ENCODE peak calls at places on chromosomes 11 and 22, in six cellular contexts. J, D, C, P, N and W are unnamed samples.

GRCh38 chr11:78015878-78016277 is 7.2 kb downstream of the KCTD14 start:
- DNase-seq in P (no peak), C (no peak), N (no peak), J (no peak), D (no peak), W (no peak)

GRCh38 chr11:102196351-102196750 is 86.1 kb downstream of the YAP1 start:
- DNase-seq in P (no peak), N (no peak), D (no peak), J (no peak), C (no peak), W (no peak)

GRCh38 chr22:30001459-30001858 is 78.8 kb upstream of the HORMAD2 start:
- DNase-seq in N (no peak), J (no peak), C (no peak), P (no peak), D (no peak), W (no peak)

GRCh38 chr22:37309221-37310074 is 27.1 kb downstream of the CYTH4 start:
- DNase-seq in D (peak; percentile 80), J (no peak), C (peak; percentile 29), P (peak; percentile 67), N (no peak), W (no peak)

GRCh38 chr11:112478806-112479205 is 218.1 kb upstream of the PLET1 start:
- DNase-seq in D (no peak), C (no peak), P (no peak), J (no peak), N (no peak), W (no peak)

GRCh38 chr22:20987375-20987774 is 5.3 kb downstream of the LZTR1 start:
- DNase-seq in C (no peak), J (no peak), N (no peak), D (no peak), P (no peak), W (no peak)

GRCh38 chr11:68480193-68480592 is 19.6 kb downstream of the PPP6R3 start:
- DNase-seq in J (no peak), C (no peak), D (no peak), N (no peak), P (no peak), W (no peak)

GRCh38 chr22:48422900-48423480 is 1404.7 kb downstream of the BRD1 start:
- DNase-seq in C (no peak), J (no peak), D (peak; percentile 21), N (no peak), P (no peak), W (no peak)

GRCh38 chr11:94623120-94623735 is 56.1 kb downstream of the PIWIL4 start:
- DNase-seq in J (peak; percentile 77), D (peak; percentile 55), N (no peak), P (no peak), C (peak; percentile 92), W (peak; percentile 90)

GRCh38 chr22:44207173-44207980 is 26.7 kb downstream of the PARVG start:
- DNase-seq in C (no peak), N (peak; percentile 53), J (no peak), P (no peak), D (no peak), W (no peak)

GRCh38 chr11:92329644-92330043 is 105.0 kb downstream of the FAT3 start:
- DNase-seq in P (no peak), J (no peak), D (no peak), C (peak; percentile 42), N (no peak), W (peak; percentile 81)

GRCh38 chr11:76626921-76627391 is 43.6 kb downstream of the LRRC32 start:
- DNase-seq in N (peak; percentile 52), C (peak; percentile 38), D (peak; percentile 80), J (no peak), P (no peak), W (peak; percentile 41)

GRCh38 chr11:64654958-64655541 is 64.0 kb downstream of the SLC22A12 start:
- DNase-seq in P (no peak), D (no peak), C (no peak), J (no peak), N (no peak), W (no peak)

GRCh38 chr11:64650923-64651523 is 60.0 kb downstream of the SLC22A12 start:
- DNase-seq in D (no peak), P (no peak), N (no peak), J (no peak), C (peak; percentile 64), W (peak; percentile 18)

GRCh38 chr11:64653388-64653973 is 62.5 kb downstream of the SLC22A12 start:
- DNase-seq in D (no peak), P (no peak), N (no peak), J (no peak), C (no peak), W (no peak)

GRCh38 chr11:64654439-64654838 is 63.4 kb downstream of the SLC22A12 start:
- DNase-seq in C (no peak), N (no peak), J (no peak), P (no peak), D (no peak), W (no peak)

DNA sequence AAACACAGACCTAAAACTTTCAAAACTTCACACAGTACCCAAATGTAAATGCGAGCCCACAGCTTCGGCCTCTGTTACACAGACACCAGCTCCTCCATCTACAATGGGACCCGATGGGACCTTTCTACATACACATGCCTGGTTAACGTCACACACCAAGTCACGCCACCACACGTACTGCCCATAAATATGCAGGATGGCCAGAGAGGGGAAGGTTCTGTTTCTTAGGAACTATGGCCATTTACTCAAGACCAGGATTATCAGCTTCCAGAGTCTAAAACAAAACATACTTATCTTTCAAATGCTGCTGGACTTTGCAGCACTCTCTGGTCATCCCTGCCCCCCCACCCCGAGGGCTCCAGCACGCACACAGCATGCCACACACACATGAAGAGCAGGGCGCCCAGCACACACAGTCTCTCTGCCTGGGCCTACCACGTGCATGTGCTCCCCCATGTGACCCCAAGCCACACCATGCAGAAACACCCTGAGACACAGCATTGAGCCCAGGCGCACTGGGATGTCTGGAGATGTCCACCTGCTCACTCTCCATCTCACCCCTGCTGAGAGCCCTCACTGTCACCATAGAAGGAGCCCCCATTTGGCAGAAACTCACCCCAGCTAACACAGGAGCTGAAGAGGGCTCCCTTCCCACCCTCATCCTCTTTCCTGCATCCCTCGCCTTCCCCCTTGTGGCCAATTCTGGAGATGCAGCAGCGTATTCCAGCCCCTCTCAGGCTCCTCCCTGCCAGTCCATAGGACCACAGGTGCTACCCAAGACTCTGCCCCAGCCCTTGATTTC is 61.8 kb downstream of the SLC22A12 start:
- DNase-seq in D (peak; percentile 87), P (peak; percentile 82), C (peak; percentile 81), J (peak; percentile 80), N (peak; percentile 91), W (peak; percentile 66)
- TF ChIP-seq CTCF in D (peak; percentile 79), P (peak; percentile 84), C (peak; percentile 96), J (peak; percentile 93), N (peak; percentile 97), W (peak; percentile 93)

GRCh38 chr11:65431452-65432132 is 9.0 kb downstream of the NEAT1 start:
- DNase-seq in N (no peak), P (no peak), D (peak; percentile 76), C (peak; percentile 75), J (no peak), W (peak; percentile 67)
- H3K4me3 ChIP-seq in N (peak overlapping the region; percentile 76), P (no peak overlapping the region), D (no peak overlapping the region), C (peak overlapping the region; percentile 77), J (peak overlapping the region; percentile 91), W (peak overlapping the region; percentile 91)

GRCh38 chr11:87194985-87195820 is 157.5 kb downstream of the TMEM135 start:
- DNase-seq in P (no peak), J (no peak), N (no peak), C (no peak), D (no peak), W (no peak)
- TF ChIP-seq CTCF in P (no peak), J (no peak), N (no peak), C (no peak), D (no peak), W (no peak)

DNA sequence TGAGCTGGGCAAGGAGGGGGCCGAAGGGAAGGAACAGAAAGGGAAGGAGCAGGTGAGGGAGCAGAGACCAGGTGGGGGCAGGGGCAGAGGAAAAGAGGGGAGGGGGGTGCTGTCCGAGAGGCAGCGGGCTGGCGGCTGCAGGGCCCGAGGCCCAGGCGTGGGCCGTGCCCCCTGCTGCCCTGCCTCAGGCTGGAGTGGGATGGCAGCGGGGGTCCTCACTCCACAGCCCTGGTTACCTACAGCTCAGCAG is 2.3 kb downstream of the IGF2 start:
- DNase-seq in N (no peak), J (no peak), D (no peak), P (no peak), C (no peak), W (no peak)
- H3K4me3 ChIP-seq in N (peak overlapping the region; percentile 9), J (peak overlapping the region; percentile 61), D (no peak overlapping the region), P (peak overlapping the region; percentile 40), C (peak overlapping the region; percentile 55), W (peak overlapping the region; percentile 67)

DNA sequence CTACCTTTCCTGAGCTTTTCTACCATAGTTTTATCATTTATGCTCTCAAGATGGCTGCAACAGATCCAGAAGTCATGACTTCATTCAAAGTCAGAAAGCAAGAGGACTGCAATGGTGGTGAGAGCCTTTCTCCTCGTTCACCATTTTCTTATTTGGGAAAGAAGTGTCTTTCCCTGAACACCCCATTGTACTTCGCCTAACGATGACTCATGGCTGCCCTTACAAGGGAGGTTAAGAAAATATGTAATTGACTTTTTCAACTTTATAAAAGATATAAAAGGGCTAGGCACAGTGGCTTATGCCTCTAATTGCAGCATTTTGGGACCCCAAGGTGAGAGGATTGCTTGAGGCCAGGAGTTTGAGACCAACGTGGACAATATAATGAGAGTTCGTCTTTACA is 541.7 kb downstream of the METTL15 start:
- DNase-seq in J (no peak), N (no peak), D (no peak), P (no peak), C (no peak), W (no peak)
- TF ChIP-seq CTCF in J (no peak), N (no peak), D (no peak), P (no peak), C (no peak), W (no peak)

GRCh38 chr22:42766860-42767259 is 46.2 kb upstream of the A4GALT start:
- DNase-seq in D (no peak), N (no peak), P (no peak), C (no peak), J (peak; percentile 58), W (no peak)
- H3K4me3 ChIP-seq in D (no peak overlapping the region), N (no peak overlapping the region), P (no peak overlapping the region), C (no peak overlapping the region), J (no peak overlapping the region), W (no peak overlapping the region)

DNA sequence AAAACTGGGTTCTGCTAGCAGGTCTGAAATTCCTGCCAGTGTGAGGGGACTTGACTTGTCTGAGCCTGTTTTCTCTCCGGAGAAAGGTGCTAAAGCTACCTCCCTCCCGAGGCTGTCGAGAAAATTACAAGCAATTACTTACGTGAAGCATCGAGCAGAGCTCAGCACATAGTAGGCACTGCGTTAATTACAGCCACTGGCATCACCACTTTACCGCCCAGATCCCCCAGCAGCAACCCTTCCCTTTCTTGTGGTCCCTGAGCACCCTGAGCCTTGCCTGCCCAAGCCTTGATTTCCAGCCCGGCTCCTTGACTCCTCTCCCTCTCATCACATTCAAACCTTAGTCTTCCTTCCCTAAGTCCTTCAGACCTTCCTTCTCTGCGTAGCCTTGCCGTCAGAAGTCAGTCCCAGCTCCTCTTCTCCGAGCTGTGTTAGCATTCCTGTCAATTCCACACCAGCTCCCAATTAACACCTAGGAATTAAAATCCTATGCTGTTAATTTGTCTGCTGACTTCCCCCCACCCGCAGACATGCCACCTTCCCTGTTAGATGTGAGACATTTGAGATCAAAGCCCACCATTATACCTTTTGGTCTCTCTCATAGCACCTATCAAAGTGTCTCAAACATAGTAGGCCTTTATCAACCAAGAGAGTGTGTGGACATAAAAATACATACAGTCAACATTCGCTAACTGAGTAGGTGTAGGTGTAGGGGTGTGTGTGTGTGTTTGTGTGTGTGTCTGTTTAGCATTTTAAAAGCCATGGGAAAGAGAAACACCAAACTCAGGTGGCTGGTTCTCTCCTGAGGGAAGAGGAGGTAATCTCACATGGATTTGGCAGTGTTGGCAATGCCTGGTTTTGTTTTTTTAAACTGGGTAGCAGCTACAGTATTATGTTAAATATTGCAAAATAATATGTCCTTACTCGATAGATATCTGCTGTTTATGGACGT is 2.8 kb upstream of the KCNJ5 start:
- DNase-seq in C (no peak), N (no peak), D (peak; percentile 14), P (no peak), J (no peak), W (no peak)
- TF ChIP-seq CTCF in C (no peak), N (no peak), D (no peak), P (no peak), J (no peak), W (no peak)